ENCODE peak calls at places on chromosome 20, in eight cellular contexts. S is AG04450, L is cardiac muscle cell, T is A549, U is stomach, C is testis, B is left ventricle myocardium inferior, F is retinal pigment epithelial cell. Q is an unnamed sample.

GRCh38 chr20:15144911-15145310 is 807.5 kb upstream of the FLRT3 start:
- DNase-seq in S (no peak), L (no peak), T (no peak), U (peak), C (peak), B (no peak), F (no peak), Q (no peak)

GRCh38 chr20:24805456-24806233 is 143.4 kb upstream of the CST7 start:
- DNase-seq in S (no peak), L (no peak), T (no peak), U (no peak), C (no peak), B (no peak), F (no peak), Q (no peak)

GRCh38 chr20:15491564-15491963 is 1081.7 kb downstream of the KIF16B start:
- DNase-seq in S (no peak), L (no peak), T (no peak), U (peak), C (peak), B (no peak), F (no peak), Q (no peak)

GRCh38 chr20:25039697-25040437 is 18.1 kb downstream of the ACSS1 start:
- DNase-seq in S (peak), L (peak), T (no peak), U (peak), C (peak), B (peak), F (no peak), Q (no peak)

GRCh38 chr20:46512943-46513844 is at the start of gene ZNF334:
- DNase-seq in S (no peak), L (peak), T (no peak), U (peak), C (peak), B (peak), F (peak), Q (no peak)

GRCh38 chr20:5000263-5001173 is 792 bp downstream of the SLC23A2 start:
- DNase-seq in S (no peak), L (no peak), T (no peak), U (peak), C (peak), B (peak), F (no peak), Q (no peak)

GRCh38 chr20:33554914-33555420 is 65.1 kb downstream of the CBFA2T2 start:
- DNase-seq in S (peak), L (peak), T (peak), U (no peak), C (no peak), B (no peak), F (peak), Q (peak)

GRCh38 chr20:51388227-51388626 is 154.3 kb downstream of the NFATC2 start:
- DNase-seq in S (no peak), L (no peak), T (no peak), U (no peak), C (no peak), B (no peak), F (no peak), Q (no peak)

GRCh38 chr20:36167826-36168634 is 13.5 kb downstream of the EPB41L1 start:
- DNase-seq in S (no peak), L (no peak), T (peak), U (no peak), C (no peak), B (no peak), F (no peak), Q (no peak)

GRCh38 chr20:6075428-6076219 is 21.8 kb upstream of the LRRN4 start:
- DNase-seq in S (no peak), L (peak), T (no peak), U (no peak), C (peak), B (peak), F (no peak), Q (no peak)

GRCh38 chr20:35952480-35953410 is 1.6 kb downstream of the SCAND1 start:
- DNase-seq in S (peak), L (peak), T (peak), U (no peak), C (no peak), B (no peak), F (no peak), Q (no peak)

GRCh38 chr20:25324412-25324811 is 66.2 kb downstream of the ABHD12 start:
- DNase-seq in S (no peak), L (no peak), T (no peak), U (no peak), C (peak), B (no peak), F (no peak), Q (no peak)

GRCh38 chr20:47349365-47350180 is 6.9 kb downstream of the ZMYND8 start:
- DNase-seq in S (no peak), L (no peak), T (no peak), U (no peak), C (no peak), B (no peak), F (no peak), Q (no peak)

GRCh38 chr20:22686097-22686496 is 101.7 kb upstream of the FOXA2 start:
- DNase-seq in S (peak), L (peak), T (peak), U (peak), C (peak), B (peak), F (no peak), Q (no peak)

GRCh38 chr20:51444472-51444871 is 98.0 kb downstream of the NFATC2 start:
- DNase-seq in S (no peak), L (peak), T (no peak), U (no peak), C (no peak), B (no peak), F (no peak), Q (no peak)

GRCh38 chr20:60525397-60525796 is 567.2 kb downstream of the CDH26 start:
- DNase-seq in S (no peak), L (no peak), T (no peak), U (no peak), C (no peak), B (no peak), F (no peak), Q (no peak)

GRCh38 chr20:48331518-48332286 is 496.1 kb downstream of the PREX1 start:
- DNase-seq in S (no peak), L (no peak), T (no peak), U (no peak), C (no peak), B (no peak), F (no peak), Q (no peak)

GRCh38 chr20:41664584-41664983 is 46.4 kb upstream of the CHD6 start:
- DNase-seq in S (no peak), L (peak), T (peak), U (no peak), C (no peak), B (no peak), F (no peak), Q (peak)

GRCh38 chr20:45898285-45898684 is 7.2 kb downstream of the CTSA start:
- DNase-seq in S (no peak), L (no peak), T (no peak), U (no peak), C (no peak), B (no peak), F (no peak), Q (no peak)

GRCh38 chr20:382291-383115 is 1.9 kb downstream of the TRIB3 start:
- DNase-seq in S (no peak), L (no peak), T (no peak), U (no peak), C (no peak), B (no peak), F (no peak), Q (no peak)

GRCh38 chr20:61015602-61016001 is 236.5 kb upstream of the CDH4 start:
- DNase-seq in S (no peak), L (no peak), T (no peak), U (no peak), C (no peak), B (no peak), F (no peak), Q (no peak)

GRCh38 chr20:24478584-24478983 is 9.2 kb downstream of the SYNDIG1 start:
- DNase-seq in S (no peak), L (no peak), T (no peak), U (no peak), C (no peak), B (no peak), F (no peak), Q (no peak)

GRCh38 chr20:32941155-32941885 is 62.9 kb downstream of the SUN5 start:
- DNase-seq in S (no peak), L (peak), T (no peak), U (no peak), C (no peak), B (no peak), F (no peak), Q (no peak)

GRCh38 chr20:35049776-35050352 is 42.7 kb downstream of the TRPC4AP start:
- DNase-seq in S (no peak), L (no peak), T (no peak), U (no peak), C (no peak), B (no peak), F (peak), Q (no peak)

GRCh38 chr20:1674361-1674760 is 16.8 kb upstream of the SIRPG start:
- DNase-seq in S (no peak), L (no peak), T (no peak), U (peak), C (no peak), B (no peak), F (no peak), Q (no peak)

GRCh38 chr20:58184063-58184462 is 44.4 kb downstream of the ANKRD60 start:
- DNase-seq in S (no peak), L (no peak), T (no peak), U (no peak), C (no peak), B (no peak), F (no peak), Q (no peak)

GRCh38 chr20:58192567-58192966 is 35.9 kb downstream of the ANKRD60 start:
- DNase-seq in S (no peak), L (no peak), T (no peak), U (no peak), C (no peak), B (no peak), F (no peak), Q (no peak)

GRCh38 chr20:58192065-58192464 is 36.4 kb downstream of the ANKRD60 start:
- DNase-seq in S (no peak), L (no peak), T (no peak), U (no peak), C (no peak), B (no peak), F (no peak), Q (no peak)

GRCh38 chr20:58184984-58185383 is 43.5 kb downstream of the ANKRD60 start:
- DNase-seq in S (no peak), L (no peak), T (no peak), U (no peak), C (no peak), B (no peak), F (no peak), Q (no peak)

DNA sequence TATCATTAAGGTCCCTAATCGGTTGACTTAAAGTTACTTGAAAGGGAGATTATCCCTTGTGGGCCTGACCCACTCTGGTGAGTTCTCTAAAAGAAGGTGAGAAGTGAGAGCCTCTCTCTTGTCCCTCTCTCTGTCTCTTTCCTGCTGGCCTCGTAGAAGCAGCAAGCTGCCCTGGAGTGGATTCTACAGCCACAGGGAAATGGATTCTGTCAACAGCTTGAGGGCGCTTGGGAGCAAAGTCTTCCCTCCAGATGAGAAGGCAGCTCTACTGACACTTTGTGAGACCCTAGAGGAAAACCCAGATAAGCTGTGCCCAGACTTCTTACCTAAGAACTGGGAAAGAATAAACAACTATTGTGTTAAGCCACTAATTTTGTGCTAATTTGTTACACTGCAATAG is 40.0 kb downstream of the ANKRD60 start:
- DNase-seq in S (no peak), L (no peak), T (no peak), U (no peak), C (no peak), B (no peak), F (no peak), Q (no peak)
- TF ChIP-seq CTCF in S (no peak), L (no peak), T (no peak), U (no peak), C (no peak), B (no peak), F (peak), Q (no peak)

GRCh38 chr20:49461894-49462293 is 20.6 kb downstream of the KCNB1 start:
- DNase-seq in S (no peak), L (no peak), T (no peak), U (no peak), C (no peak), B (no peak), F (no peak), Q (no peak)
- H3K4me3 ChIP-seq in S (no peak), L (no peak), T (no peak), U (no peak), C (no peak), B (no peak), F (no peak), Q (no peak)

DNA sequence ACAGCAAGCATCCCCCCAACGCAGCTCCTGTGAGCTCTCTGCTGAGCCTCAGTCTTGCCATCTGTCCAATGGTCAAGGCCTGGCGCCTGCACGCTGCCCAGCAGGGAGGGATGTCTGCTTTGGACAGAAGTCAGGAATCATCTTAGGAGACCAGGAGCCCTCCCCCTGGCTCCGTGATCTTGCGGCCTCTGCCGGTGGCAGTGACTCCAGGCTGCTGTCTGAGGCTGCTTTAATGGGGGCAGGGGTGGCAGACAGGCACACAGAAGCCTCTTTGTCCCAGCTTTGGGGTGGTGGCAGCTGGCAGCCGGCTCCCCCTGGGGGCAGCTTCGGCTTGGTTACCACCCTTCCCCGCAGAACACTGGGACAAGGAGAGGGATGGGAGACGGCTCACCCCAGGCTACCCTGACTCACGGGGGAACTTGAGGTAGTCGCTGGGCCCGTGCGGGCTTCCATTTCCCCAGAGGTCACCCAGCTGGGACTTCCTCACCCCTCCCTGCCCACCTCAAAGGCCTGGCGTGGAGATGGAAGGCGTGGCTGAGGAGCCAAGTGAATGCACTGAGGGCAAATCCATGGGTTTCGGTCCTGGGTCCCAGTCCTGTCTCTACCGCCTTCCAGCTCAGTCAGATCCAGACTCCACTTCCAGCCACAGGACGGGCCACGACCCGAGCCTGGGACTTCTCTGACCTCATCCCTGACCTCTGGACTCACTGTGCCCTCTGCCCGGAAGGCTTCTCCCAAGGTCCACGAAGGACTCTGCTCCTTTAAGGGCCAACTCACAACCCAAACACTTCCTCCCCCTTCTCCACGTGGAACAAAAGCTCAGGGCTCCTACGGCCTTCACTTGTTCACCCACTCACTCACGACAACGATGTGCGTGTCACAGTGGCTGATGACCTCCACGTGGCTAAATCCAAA is 14.8 kb downstream of the PEDS1 start:
- DNase-seq in S (no peak), L (no peak), T (no peak), U (no peak), C (peak), B (no peak), F (no peak), Q (no peak)
- TF ChIP-seq CTCF in S (no peak), L (peak), T (no peak), U (no peak), C (no peak), B (peak), F (peak), Q (no peak)

GRCh38 chr20:10649817-10650200 is 24.0 kb downstream of the JAG1 start:
- DNase-seq in S (no peak), L (no peak), T (no peak), U (no peak), C (no peak), B (no peak), F (peak), Q (no peak)

GRCh38 chr20:10648651-10649050 is 25.1 kb downstream of the JAG1 start:
- DNase-seq in S (peak), L (peak), T (no peak), U (no peak), C (no peak), B (no peak), F (peak), Q (no peak)

GRCh38 chr20:10647471-10647870 is 26.3 kb downstream of the JAG1 start:
- DNase-seq in S (no peak), L (no peak), T (no peak), U (no peak), C (no peak), B (no peak), F (no peak), Q (no peak)

GRCh38 chr20:10647909-10648308 is 25.9 kb downstream of the JAG1 start:
- DNase-seq in S (no peak), L (no peak), T (no peak), U (no peak), C (no peak), B (no peak), F (no peak), Q (no peak)

GRCh38 chr20:10649080-10649816 is 24.6 kb downstream of the JAG1 start:
- DNase-seq in S (no peak), L (no peak), T (no peak), U (no peak), C (no peak), B (no peak), F (no peak), Q (no peak)
- H3K4me3 ChIP-seq in S (no peak), L (no peak), T (no peak), U (no peak), C (no peak), B (no peak), F (no peak), Q (no peak)

GRCh38 chr20:16701296-16701695 is 28.5 kb upstream of the SNRPB2 start:
- DNase-seq in S (no peak), L (peak), T (no peak), U (peak), C (peak), B (no peak), F (no peak), Q (no peak)
- TF ChIP-seq CTCF in S (peak), L (peak), T (peak), U (peak), C (no peak), B (peak), F (no peak), Q (peak)

GRCh38 chr20:9052136-9052535 is 16.8 kb upstream of the PLCB4 start:
- DNase-seq in S (no peak), L (no peak), T (no peak), U (no peak), C (no peak), B (no peak), F (no peak), Q (no peak)
- H3K4me3 ChIP-seq in S (no peak), L (no peak), T (no peak), U (no peak), C (no peak), B (no peak), F (no peak), Q (no peak)

DNA sequence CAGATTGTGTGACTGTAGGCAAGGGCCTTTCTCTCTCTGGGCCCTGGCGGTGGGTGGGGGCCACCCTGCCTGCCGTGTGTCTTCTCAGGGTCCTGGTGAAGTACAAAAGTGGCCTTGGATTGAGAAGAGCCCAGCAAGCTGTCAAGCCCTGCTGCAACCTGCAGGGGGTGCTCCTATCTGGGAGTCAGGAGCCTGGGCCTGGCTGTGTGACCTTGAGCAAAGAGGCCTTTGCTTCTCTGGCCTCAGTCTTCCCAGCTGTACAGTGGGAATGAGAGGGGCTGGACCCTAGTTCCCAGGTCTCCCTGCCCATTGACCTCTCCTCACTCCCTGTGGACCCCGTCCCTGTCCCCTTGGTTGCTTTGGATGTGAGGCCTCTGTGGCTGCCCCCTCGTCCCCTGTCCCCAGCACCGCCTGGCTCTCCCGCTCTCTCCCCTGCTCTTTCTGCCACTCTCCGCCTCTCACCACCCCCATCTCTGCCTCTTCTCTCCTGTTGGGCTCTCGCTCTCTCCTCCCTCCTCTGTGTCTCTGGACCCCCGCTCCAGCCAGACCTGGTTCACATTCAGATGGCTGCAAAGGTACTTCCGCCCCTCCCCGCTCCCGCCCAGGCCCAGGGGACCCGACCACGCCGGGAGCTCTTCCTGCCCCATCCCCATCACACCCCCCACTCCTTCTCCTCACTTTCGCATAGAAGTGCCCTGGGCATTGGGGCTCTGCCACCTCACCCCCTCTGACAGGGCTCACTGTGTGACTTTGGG is 46.7 kb downstream of the SRC start:
- DNase-seq in S (no peak), L (peak), T (no peak), U (no peak), C (no peak), B (no peak), F (no peak), Q (no peak)
- TF ChIP-seq CTCF in S (peak), L (peak), T (peak), U (no peak), C (no peak), B (no peak), F (peak), Q (peak)